ENCODE peak calls at places on chromosomes 7 and 10, in four cellular contexts. P is dorsolateral prefrontal cortex, B is fibroblast of mammary gland, E is A549. Y is an unnamed sample.

GRCh38 chr10:35640474-35640873 is 1.6 kb downstream of the FZD8 start:
- DNase-seq in E (peak), B (peak), P (no peak), Y (peak)

GRCh38 chr10:5344746-5345145 is 20.0 kb upstream of the UCN3 start:
- DNase-seq in B (no peak), E (no peak), P (no peak), Y (no peak)

GRCh38 chr7:81882086-81882485 is 112.2 kb upstream of the HGF start:
- DNase-seq in E (no peak), P (no peak), B (no peak), Y (no peak)

GRCh38 chr10:29239569-29240472 is 49.0 kb upstream of the LYZL1 start:
- DNase-seq in E (peak), P (no peak), B (peak), Y (no peak)

GRCh38 chr7:100865971-100866720 is 1.0 kb upstream of the TRIP6 start:
- DNase-seq in B (no peak), P (peak), E (no peak), Y (no peak)

GRCh38 chr7:105796365-105796764 is 80.0 kb downstream of the ATXN7L1 start:
- DNase-seq in E (no peak), B (peak), P (no peak), Y (no peak)

GRCh38 chr10:124414077-124414476 is 4.6 kb downstream of the OAT start:
- DNase-seq in E (no peak), B (peak), P (no peak), Y (no peak)

GRCh38 chr10:60757422-60757895 is 20.8 kb upstream of the CDK1 start:
- DNase-seq in P (no peak), E (peak), B (no peak), Y (no peak)

GRCh38 chr7:50648570-50649169 is 83.5 kb upstream of the DDC start:
- DNase-seq in B (no peak), E (no peak), P (no peak), Y (no peak)

GRCh38 chr10:103057980-103058568 is 135.0 kb downstream of the NT5C2 start:
- DNase-seq in B (no peak), P (no peak), E (no peak), Y (no peak)

GRCh38 chr10:103055105-103055504 is 137.0 kb downstream of the CNNM2 start:
- DNase-seq in P (no peak), B (no peak), E (no peak), Y (no peak)

GRCh38 chr10:103049237-103049636 is 131.1 kb downstream of the CNNM2 start:
- DNase-seq in P (no peak), B (no peak), E (no peak), Y (no peak)

GRCh38 chr10:103054621-103055020 is 136.5 kb downstream of the CNNM2 start:
- DNase-seq in P (peak), E (no peak), B (no peak), Y (no peak)

GRCh38 chr10:103053659-103054581 is 135.8 kb downstream of the CNNM2 start:
- DNase-seq in P (peak), B (peak), E (peak), Y (no peak)
- TF ChIP-seq CTCF in P (peak), B (peak), E (peak), Y (no peak)

GRCh38 chr7:92635538-92635937 is 45.3 kb upstream of the FAM133B start:
- DNase-seq in B (no peak), E (no peak), P (no peak), Y (no peak)

GRCh38 chr7:92633211-92633906 is 43.2 kb upstream of the FAM133B start:
- DNase-seq in P (no peak), B (peak), E (peak), Y (no peak)

GRCh38 chr7:92634125-92634710 is 44.0 kb upstream of the FAM133B start:
- DNase-seq in E (no peak), B (no peak), P (no peak), Y (no peak)

GRCh38 chr7:92634924-92635519 is 44.8 kb upstream of the FAM133B start:
- DNase-seq in P (no peak), E (peak), B (peak), Y (no peak)

GRCh38 chr7:92636018-92636560 is 45.9 kb upstream of the FAM133B start:
- DNase-seq in E (no peak), B (no peak), P (no peak), Y (no peak)
- TF ChIP-seq CTCF in E (no peak), B (no peak), P (no peak), Y (no peak)

GRCh38 chr10:100022403-100022802 is 12.7 kb upstream of the DNMBP start:
- DNase-seq in B (peak), E (no peak), P (no peak), Y (no peak)

GRCh38 chr10:100019824-100020160 is 10.0 kb upstream of the DNMBP start:
- DNase-seq in E (peak), B (no peak), P (no peak), Y (no peak)

GRCh38 chr10:100020161-100020882 is 10.6 kb upstream of the DNMBP start:
- DNase-seq in B (no peak), P (no peak), E (peak), Y (no peak)

GRCh38 chr10:100021322-100021721 is 11.6 kb upstream of the DNMBP start:
- DNase-seq in P (no peak), B (no peak), E (peak), Y (no peak)

GRCh38 chr10:100020883-100021248 is 11.1 kb upstream of the DNMBP start:
- DNase-seq in B (no peak), E (no peak), P (no peak), Y (no peak)
- TF ChIP-seq CTCF in B (no peak), E (no peak), P (no peak), Y (no peak)

DNA sequence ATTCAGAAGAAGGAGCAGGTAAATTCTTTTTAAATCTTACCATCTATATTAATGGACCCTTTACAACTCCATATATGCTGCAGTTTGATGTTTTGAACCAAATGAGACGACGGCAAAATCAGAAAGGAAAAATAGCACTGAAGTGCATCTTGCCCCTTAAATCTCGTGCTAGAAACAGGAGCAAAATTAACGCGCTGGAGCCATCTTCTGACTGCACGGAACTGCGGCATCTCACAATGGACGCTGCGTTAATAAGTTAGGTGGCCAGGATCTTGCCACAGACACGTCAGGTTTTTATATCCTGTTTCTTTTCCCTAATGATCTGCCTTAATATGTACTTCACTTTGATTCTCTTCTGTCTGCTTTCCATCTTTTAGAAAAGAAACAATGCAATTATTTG is 354.5 kb downstream of the TFEC start:
- DNase-seq in E (peak), B (peak), P (no peak), Y (no peak)
- TF ChIP-seq CTCF in E (peak), B (peak), P (no peak), Y (no peak)

GRCh38 chr10:84574101-84574500 is 245.7 kb downstream of the CCSER2 start:
- DNase-seq in P (no peak), B (no peak), E (peak), Y (no peak)
- TF ChIP-seq CTCF in P (no peak), B (no peak), E (no peak), Y (no peak)

GRCh38 chr7:108815815-108816214 is 246.1 kb downstream of the DNAJB9 start:
- DNase-seq in E (no peak), B (no peak), P (no peak), Y (no peak)

GRCh38 chr7:108818742-108819141 is 249.1 kb downstream of the DNAJB9 start:
- DNase-seq in P (no peak), E (no peak), B (no peak), Y (no peak)

GRCh38 chr7:108808556-108808955 is 238.9 kb downstream of the DNAJB9 start:
- DNase-seq in P (no peak), E (no peak), B (no peak), Y (no peak)

GRCh38 chr7:108809356-108809755 is 239.7 kb downstream of the DNAJB9 start:
- DNase-seq in E (no peak), B (no peak), P (no peak), Y (no peak)

GRCh38 chr7:108813247-108814014 is 243.8 kb downstream of the DNAJB9 start:
- DNase-seq in P (no peak), E (peak), B (no peak), Y (no peak)
- TF ChIP-seq CTCF in P (no peak), E (no peak), B (no peak), Y (no peak)

GRCh38 chr7:129213828-129214227 is 11.0 kb upstream of the AHCYL2 start:
- DNase-seq in E (peak), B (peak), P (no peak), Y (no peak)
- TF ChIP-seq CTCF in E (no peak), B (no peak), P (no peak), Y (no peak)

DNA sequence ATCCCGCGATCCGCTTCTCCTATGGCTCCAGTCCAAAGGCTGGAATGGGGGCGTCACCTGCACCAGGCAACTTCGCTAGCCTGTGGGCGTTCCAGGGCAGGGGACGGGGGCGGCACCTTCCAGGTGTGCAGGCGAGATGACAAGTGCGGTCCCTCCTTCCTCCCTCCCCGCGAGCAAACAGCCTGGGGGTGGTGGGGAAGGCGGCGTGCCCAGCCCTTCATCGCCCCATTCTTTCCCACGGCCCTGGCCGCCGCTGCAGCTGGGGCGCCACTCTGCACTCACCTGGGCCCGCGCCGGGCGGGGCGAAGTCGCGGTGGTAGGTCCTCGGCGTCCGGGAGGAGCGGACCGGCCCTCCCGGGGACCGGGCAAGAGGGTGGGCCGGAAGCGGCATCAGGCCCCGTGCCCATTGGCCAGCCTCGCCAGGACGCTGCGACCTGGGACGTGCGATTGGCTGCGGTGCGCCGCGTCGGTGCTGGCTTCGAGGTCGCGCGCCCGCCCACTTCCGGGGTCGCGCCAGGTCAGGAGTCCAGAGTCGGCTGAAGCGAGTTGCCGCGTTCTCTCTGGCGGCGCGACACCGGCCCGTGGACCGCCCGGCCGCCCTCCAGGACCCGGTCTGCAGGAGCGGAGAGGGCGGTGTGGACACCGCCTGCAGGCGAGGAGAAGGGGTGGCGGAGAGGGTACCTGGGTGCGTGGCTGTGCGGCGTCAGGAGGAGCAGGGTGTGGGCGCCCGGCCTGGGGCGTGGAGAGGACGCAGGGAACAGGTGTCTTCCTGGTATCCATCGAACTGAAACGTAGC is at the start of gene TECPR1:
- DNase-seq in E (peak), B (peak), P (peak), Y (peak)
- TF ChIP-seq CTCF in E (no peak), B (no peak), P (no peak), Y (no peak)

GRCh38 chr10:130243015-130243414 is 106.8 kb downstream of the GLRX3 start:
- DNase-seq in P (no peak), E (no peak), B (no peak), Y (no peak)
- TF ChIP-seq CTCF in P (no peak), E (no peak), B (no peak), Y (no peak)

Y was measured in activated B cell treated with CpG ODN at 0.5 μM for 24 hours.